ENCODE peak calls at places on chromosomes 1 and 21, in ten cellular contexts. C is fibroblast of the aortic adventitia, S is GF-D8, Y is iPS-NIHi11, Q is lower leg skin, K is body of pancreas, H is NCI-H1092, I is sigmoid colon, X is ACHN, O is suprapubic skin. P is an unnamed sample.

GRCh38 chr1:154567386-154568164 is at the start of gene CHRNB2:
- DNase-seq in C (peak), S (no peak), Y (peak), Q (peak), K (peak), H (peak), I (peak), X (peak), O (no peak), P (peak)

GRCh38 chr1:233025156-233025555 is 74.7 kb downstream of the NTPCR start:
- DNase-seq in C (no peak), S (peak), Y (peak), Q (no peak), K (peak), H (peak), I (no peak), X (peak), O (no peak), P (no peak)

GRCh38 chr1:3646596-3646995 is 3.3 kb downstream of the WRAP73 start:
- DNase-seq in C (no peak), S (no peak), Y (no peak), Q (no peak), K (no peak), H (no peak), I (no peak), X (no peak), O (peak), P (no peak)

GRCh38 chr21:26965567-26966359 is 1.1 kb downstream of the ADAMTS5 start:
- DNase-seq in C (peak), S (no peak), Y (peak), Q (peak), K (peak), H (no peak), I (peak), X (peak), O (peak), P (peak)

GRCh38 chr1:80293818-80294217 is 1287.3 kb upstream of the ADGRL4 start:
- DNase-seq in C (no peak), S (no peak), Y (no peak), Q (no peak), K (no peak), H (no peak), I (no peak), X (no peak), O (no peak), P (no peak)

GRCh38 chr1:67833595-67833926 is 294 bp upstream of the GNG12 start:
- DNase-seq in C (peak), S (no peak), Y (no peak), Q (peak), K (no peak), H (no peak), I (peak), X (no peak), O (peak), P (no peak)

GRCh38 chr1:166910396-166910994 is 34.4 kb upstream of the TADA1 start:
- DNase-seq in C (peak), S (peak), Y (peak), Q (no peak), K (peak), H (peak), I (peak), X (peak), O (no peak), P (peak)

GRCh38 chr1:98045211-98046030 is 124.6 kb upstream of the DPYD start:
- DNase-seq in C (peak), S (no peak), Y (peak), Q (no peak), K (no peak), H (no peak), I (no peak), X (peak), O (peak), P (no peak)

GRCh38 chr1:182143825-182144661 is 82.5 kb upstream of the ZNF648 start:
- DNase-seq in C (peak), S (peak), Y (no peak), Q (peak), K (peak), H (no peak), I (peak), X (no peak), O (peak), P (no peak)

P was measured in GM12891.